ENCODE peak calls at places on chromosomes 16 and 17, in five cellular contexts. T is H1, I is HepG2, E is K562, R is GM12878. G is an unnamed sample.

GRCh38 chr16:12027091-12027490 is 50.6 kb downstream of the SNX29 start:
- DNase-seq in E (no peak), I (no peak), R (no peak), T (no peak), G (peak)

GRCh38 chr17:16428098-16428882 is 12.9 kb downstream of the TRPV2 start:
- DNase-seq in E (peak), R (no peak), T (peak), I (peak), G (peak)

GRCh38 chr16:21159281-21159951 is 942 bp downstream of the LDAF1 start:
- DNase-seq in I (no peak), E (peak), T (peak), R (no peak), G (peak)

GRCh38 chr16:20735504-20735903 is 6.1 kb downstream of the THUMPD1 start:
- DNase-seq in E (no peak), R (no peak), I (no peak), T (no peak), G (no peak)

GRCh38 chr17:43006639-43007551 is at the start of gene IFI35:
- DNase-seq in I (peak), R (peak), T (peak), E (peak), G (no peak)

GRCh38 chr17:17723354-17724261 is 42.4 kb downstream of the RAI1 start:
- DNase-seq in I (no peak), T (peak), R (no peak), E (no peak), G (peak)

GRCh38 chr16:87628246-87628923 is 26.1 kb downstream of the JPH3 start:
- DNase-seq in T (no peak), I (no peak), R (no peak), E (no peak), G (no peak)

GRCh38 chr16:49586466-49586865 is 212.9 kb downstream of the C16orf78 start:
- DNase-seq in R (no peak), E (no peak), T (no peak), I (no peak), G (no peak)

GRCh38 chr17:62797959-62798358 is 10.2 kb downstream of the MARCHF10 start:
- DNase-seq in T (peak), R (no peak), I (no peak), E (no peak), G (no peak)

GRCh38 chr16:12323007-12323699 is 346.6 kb downstream of the SNX29 start:
- DNase-seq in I (no peak), E (no peak), T (no peak), R (peak), G (no peak)

GRCh38 chr17:66441012-66441703 is 138.7 kb downstream of the PRKCA start:
- DNase-seq in E (no peak), R (peak), T (no peak), I (no peak), G (no peak)

GRCh38 chr16:87391324-87391949 is 699 bp upstream of the MAP1LC3B start:
- DNase-seq in E (peak), R (no peak), T (no peak), I (peak), G (no peak)

GRCh38 chr17:70124723-70125122 is 44.6 kb upstream of the KCNJ2 start:
- DNase-seq in I (no peak), R (no peak), E (no peak), T (no peak), G (no peak)

GRCh38 chr17:33169580-33170285 is 123.4 kb downstream of the ASIC2 start:
- DNase-seq in I (no peak), E (no peak), R (no peak), T (no peak), G (no peak)

GRCh38 chr16:75226550-75227360 is 8.0 kb downstream of the CTRB1 start:
- DNase-seq in T (no peak), E (no peak), I (no peak), R (no peak), G (no peak)

GRCh38 chr17:5381542-5381941 is 37.9 kb downstream of the NUP88 start:
- DNase-seq in E (no peak), I (no peak), T (no peak), R (no peak), G (no peak)

GRCh38 chr17:52136173-52136572 is 22.3 kb downstream of the CA10 start:
- DNase-seq in T (no peak), I (no peak), R (no peak), E (no peak), G (no peak)

GRCh38 chr17:32104158-32104557 is 38.1 kb upstream of the RHOT1 start:
- DNase-seq in R (no peak), I (no peak), E (no peak), T (peak), G (no peak)

GRCh38 chr17:39130205-39130604 is 21.2 kb downstream of the PLXDC1 start:
- DNase-seq in I (no peak), R (no peak), T (no peak), E (no peak), G (no peak)

GRCh38 chr16:4318171-4318910 is 2.5 kb downstream of the GLIS2 start:
- DNase-seq in I (no peak), T (no peak), E (no peak), R (no peak), G (no peak)

GRCh38 chr16:8868272-8869211 is at the start of gene CARHSP1:
- DNase-seq in I (peak), E (peak), R (peak), T (peak), G (peak)

GRCh38 chr16:87501117-87501516 is 8.3 kb upstream of the ZCCHC14 start:
- DNase-seq in T (no peak), R (no peak), I (no peak), E (no peak), G (no peak)

GRCh38 chr17:4938670-4939553 is 934 bp downstream of the SLC25A11 start:
- DNase-seq in E (peak), T (no peak), I (no peak), R (no peak), G (no peak)

GRCh38 chr17:50550661-50551432 is 3.9 kb downstream of the SPATA20 start:
- DNase-seq in R (no peak), I (peak), T (peak), E (peak), G (peak)

GRCh38 chr17:48055531-48056245 is 7.5 kb downstream of the NFE2L1 start:
- DNase-seq in T (peak), E (no peak), R (peak), I (no peak), G (no peak)

GRCh38 chr17:37079735-37080134 is 131.0 kb downstream of the AATF start:
- DNase-seq in R (no peak), I (no peak), E (no peak), T (no peak), G (no peak)

GRCh38 chr17:39045948-39046679 is 78.9 kb upstream of the FBXO47 start:
- DNase-seq in T (peak), R (no peak), E (peak), I (no peak), G (no peak)

GRCh38 chr16:67443299-67443698 is 12.4 kb downstream of the HSD11B2 start:
- DNase-seq in T (no peak), I (no peak), R (no peak), E (no peak), G (no peak)

GRCh38 chr16:83651871-83652270 is 155.9 kb upstream of the HSBP1 start:
- DNase-seq in E (no peak), T (no peak), R (no peak), I (no peak), G (no peak)

GRCh38 chr16:54936979-54937672 is 6.5 kb downstream of the IRX5 start:
- DNase-seq in I (no peak), R (no peak), E (no peak), T (peak), G (no peak)

GRCh38 chr16:22898131-22898530 is 84.2 kb downstream of the HS3ST2 start:
- DNase-seq in I (no peak), R (no peak), T (no peak), E (no peak), G (no peak)

GRCh38 chr17:78806451-78806850 is 24.4 kb upstream of the CYTH1 start:
- DNase-seq in T (no peak), R (no peak), E (peak), I (no peak), G (no peak)

GRCh38 chr17:60832206-60832605 is 154.6 kb downstream of the BCAS3 start:
- DNase-seq in T (no peak), E (no peak), I (no peak), R (no peak), G (peak)

GRCh38 chr17:80129006-80129565 is 17.8 kb downstream of the EIF4A3 start:
- DNase-seq in I (no peak), E (no peak), R (no peak), T (no peak), G (no peak)

GRCh38 chr17:80133626-80133970 is 13.3 kb downstream of the EIF4A3 start:
- DNase-seq in T (no peak), E (no peak), R (no peak), I (no peak), G (no peak)

GRCh38 chr17:80137131-80137530 is 9.8 kb downstream of the EIF4A3 start:
- DNase-seq in T (no peak), R (no peak), E (no peak), I (no peak), G (no peak)

GRCh38 chr17:80130992-80131391 is 15.9 kb downstream of the EIF4A3 start:
- DNase-seq in E (no peak), R (no peak), T (no peak), I (peak), G (no peak)

DNA sequence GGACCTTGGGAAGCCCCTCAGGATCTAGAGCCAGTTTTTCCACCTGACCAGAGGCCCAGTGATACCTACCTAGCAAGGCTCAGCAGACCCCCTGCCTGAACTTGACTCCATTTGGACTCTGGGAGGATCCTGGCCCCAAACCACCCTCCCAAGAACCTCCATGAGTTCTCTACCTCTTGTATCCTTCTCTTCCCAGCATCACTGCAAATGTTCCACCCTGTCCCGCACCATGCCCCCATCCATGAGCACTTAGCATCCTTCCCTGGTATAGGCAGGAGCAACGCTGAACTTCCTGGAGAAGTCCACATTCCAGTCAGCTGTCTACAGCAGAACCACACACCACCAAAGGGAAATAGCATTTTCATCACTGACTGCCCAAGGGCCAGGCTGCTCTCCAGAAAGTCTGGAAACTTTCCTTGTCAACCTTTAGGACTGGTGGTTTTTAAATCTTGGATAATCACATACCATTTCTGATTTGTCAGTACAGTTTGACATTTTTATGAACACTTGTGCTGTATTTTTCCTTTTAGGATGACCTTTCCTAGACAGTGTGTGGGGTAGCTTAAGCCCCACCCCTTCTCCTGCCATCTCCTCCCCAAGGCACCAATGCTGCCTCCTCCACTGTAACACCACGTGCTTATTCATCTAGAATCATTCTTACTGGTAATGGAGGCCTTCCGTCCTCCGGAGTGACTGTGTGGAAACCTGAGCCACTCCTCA is 13.9 kb downstream of the EIF4A3 start:
- DNase-seq in T (no peak), R (no peak), E (no peak), I (no peak), G (no peak)
- TF ChIP-seq GABPA in T (no peak), R (no peak), E (no peak), I (no peak), G (no peak)

GRCh38 chr17:15261818-15262290 is 3.3 kb downstream of the PMP22 start:
- DNase-seq in T (peak), R (no peak), E (no peak), I (no peak), G (no peak)

GRCh38 chr17:15262291-15263205 is 2.6 kb downstream of the PMP22 start:
- DNase-seq in E (peak), R (no peak), I (no peak), T (peak), G (peak)

GRCh38 chr17:15263680-15264079 is 1.4 kb downstream of the PMP22 start:
- DNase-seq in R (no peak), E (no peak), I (no peak), T (no peak), G (no peak)

GRCh38 chr17:15264542-15264941 is 584 bp downstream of the PMP22 start:
- DNase-seq in T (no peak), I (no peak), E (no peak), R (no peak), G (no peak)

DNA sequence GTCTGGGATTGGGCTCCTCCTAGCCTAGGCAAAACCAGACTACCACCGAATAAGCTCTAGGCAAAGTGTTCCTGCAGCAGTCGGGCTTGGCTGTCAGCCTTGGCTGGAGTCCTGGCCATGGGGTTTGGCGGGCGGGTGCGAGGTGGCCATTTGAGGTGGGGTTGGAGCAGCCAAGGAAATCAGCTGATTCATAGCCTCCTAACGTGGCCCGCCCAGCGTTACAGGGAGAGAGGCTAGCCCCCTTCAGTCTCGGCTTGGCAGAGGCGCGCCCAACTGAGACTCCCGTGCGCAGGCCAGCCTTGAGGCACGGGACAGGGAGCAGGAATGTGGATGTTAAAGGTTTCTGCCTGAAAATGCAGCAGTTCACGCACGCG is 1.9 kb downstream of the PMP22 start:
- DNase-seq in R (no peak), I (no peak), T (no peak), E (no peak), G (peak)
- TF ChIP-seq EP300 in R (no peak), I (no peak), T (no peak), E (no peak), G (no peak)

GRCh38 chr16:53435066-53435688 is 906 bp downstream of the RBL2 start:
- DNase-seq in I (peak), E (peak), T (peak), R (peak), G (peak)
- TF ChIP-seq GABPA in I (peak), E (peak), T (no peak), R (no peak), G (peak)

GRCh38 chr16:31177136-31177535 is 2.8 kb upstream of the FUS start:
- DNase-seq in T (no peak), I (no peak), E (no peak), R (no peak), G (no peak)

GRCh38 chr16:31181102-31181830 is 1.3 kb downstream of the FUS start:
- DNase-seq in I (no peak), T (no peak), R (no peak), E (peak), G (no peak)

GRCh38 chr16:31179153-31179746 is 689 bp upstream of the FUS start:
- DNase-seq in R (no peak), I (no peak), T (no peak), E (peak), G (no peak)

GRCh38 chr16:31182391-31182790 is 2.5 kb downstream of the FUS start:
- DNase-seq in I (no peak), E (no peak), T (no peak), R (no peak), G (no peak)

GRCh38 chr16:31179747-31180458 is at the start of gene FUS:
- DNase-seq in E (peak), R (peak), T (peak), I (peak), G (peak)
- TF ChIP-seq EP300 in E (no peak), R (no peak), T (peak), I (peak), G (no peak)